ENCODE peak calls at places on chromosomes 3 and 15, in five cellular contexts. One of them, this sample, is unnamed.

GRCh38 chr3:21839181-21839580 is 88.2 kb upstream of the ZNF385D start:
- DNase-seq in endothelial cell of umbilical vein: no peak
- DNase-seq in body of pancreas: no peak
- DNase-seq in suprapubic skin: no peak
- DNase-seq in heart left ventricle: no peak
- DNase-seq in this sample: no peak

GRCh38 chr3:159605776-159606175 is 382.9 kb upstream of the IL12A start:
- DNase-seq in suprapubic skin: no peak
- DNase-seq in body of pancreas: no peak
- DNase-seq in endothelial cell of umbilical vein: no peak
- DNase-seq in heart left ventricle: no peak
- DNase-seq in this sample: no peak

GRCh38 chr3:115553796-115554495 is 69.4 kb upstream of the GAP43 start:
- DNase-seq in heart left ventricle: no peak
- DNase-seq in body of pancreas: no peak
- DNase-seq in suprapubic skin: no peak
- DNase-seq in endothelial cell of umbilical vein: no peak
- DNase-seq in this sample: no peak

GRCh38 chr3:143266936-143267335 is 147.4 kb downstream of the CHST2 start:
- DNase-seq in suprapubic skin: no peak
- DNase-seq in body of pancreas: no peak
- DNase-seq in endothelial cell of umbilical vein: peak; percentile 17
- DNase-seq in heart left ventricle: no peak
- DNase-seq in this sample: no peak

GRCh38 chr3:23455084-23455483 is 252.0 kb downstream of the UBE2E2 start:
- DNase-seq in body of pancreas: no peak
- DNase-seq in suprapubic skin: no peak
- DNase-seq in endothelial cell of umbilical vein: no peak
- DNase-seq in heart left ventricle: no peak
- DNase-seq in this sample: no peak

GRCh38 chr3:85801955-85802354 is 843.2 kb downstream of the CADM2 start:
- DNase-seq in suprapubic skin: no peak
- DNase-seq in endothelial cell of umbilical vein: peak; percentile 4
- DNase-seq in body of pancreas: no peak
- DNase-seq in heart left ventricle: no peak
- DNase-seq in this sample: no peak

GRCh38 chr15:94582368-94582767 is 351.0 kb downstream of the MCTP2 start:
- DNase-seq in suprapubic skin: no peak
- DNase-seq in body of pancreas: no peak
- DNase-seq in heart left ventricle: no peak
- DNase-seq in endothelial cell of umbilical vein: peak; percentile 85
- DNase-seq in this sample: peak; percentile 14

GRCh38 chr3:131582438-131582837 is 79.7 kb upstream of the MRPL3 start:
- DNase-seq in endothelial cell of umbilical vein: no peak
- DNase-seq in heart left ventricle: no peak
- DNase-seq in suprapubic skin: no peak
- DNase-seq in body of pancreas: no peak
- DNase-seq in this sample: no peak

GRCh38 chr15:45456212-45457106 is 66.1 kb downstream of the SLC30A4 start:
- DNase-seq in suprapubic skin: peak; percentile 82
- DNase-seq in heart left ventricle: no peak
- DNase-seq in body of pancreas: peak; percentile 26
- DNase-seq in endothelial cell of umbilical vein: peak; percentile 81
- DNase-seq in this sample: peak; percentile 90

GRCh38 chr15:37038036-37038715 is 62.2 kb downstream of the MEIS2 start:
- DNase-seq in suprapubic skin: no peak
- DNase-seq in body of pancreas: no peak
- DNase-seq in endothelial cell of umbilical vein: no peak
- DNase-seq in heart left ventricle: no peak
- DNase-seq in this sample: no peak

GRCh38 chr3:79040701-79041100 is 727.1 kb downstream of the ROBO1 start:
- DNase-seq in body of pancreas: no peak
- DNase-seq in suprapubic skin: no peak
- DNase-seq in heart left ventricle: no peak
- DNase-seq in endothelial cell of umbilical vein: no peak
- DNase-seq in this sample: no peak

GRCh38 chr3:44402548-44402947 is 64.0 kb downstream of the TCAIM start:
- DNase-seq in suprapubic skin: no peak
- DNase-seq in endothelial cell of umbilical vein: no peak
- DNase-seq in body of pancreas: no peak
- DNase-seq in heart left ventricle: no peak
- DNase-seq in this sample: no peak

GRCh38 chr3:71725279-71725991 is at the start of gene EIF4E3:
- DNase-seq in suprapubic skin: peak; percentile 71
- DNase-seq in endothelial cell of umbilical vein: no peak
- DNase-seq in heart left ventricle: peak; percentile 53
- DNase-seq in body of pancreas: peak; percentile 40
- DNase-seq in this sample: no peak

GRCh38 chr15:66752078-66752477 is 50.0 kb downstream of the SMAD6 start:
- DNase-seq in body of pancreas: no peak
- DNase-seq in suprapubic skin: no peak
- DNase-seq in heart left ventricle: no peak
- DNase-seq in endothelial cell of umbilical vein: no peak
- DNase-seq in this sample: no peak

GRCh38 chr15:77543159-77543882 is 89.4 kb downstream of the LINGO1 start:
- DNase-seq in suprapubic skin: peak; percentile 89
- DNase-seq in heart left ventricle: peak; percentile 94
- DNase-seq in endothelial cell of umbilical vein: peak; percentile 80
- DNase-seq in body of pancreas: peak; percentile 91
- DNase-seq in this sample: peak; percentile 81

GRCh38 chr3:101926594-101927105 is 77.3 kb downstream of the NFKBIZ start:
- DNase-seq in endothelial cell of umbilical vein: peak; percentile 74
- DNase-seq in suprapubic skin: no peak
- DNase-seq in body of pancreas: no peak
- DNase-seq in heart left ventricle: no peak
- DNase-seq in this sample: no peak

GRCh38 chr15:81061490-81062235 is 60.9 kb downstream of the TLNRD1 start:
- DNase-seq in heart left ventricle: no peak
- DNase-seq in body of pancreas: no peak
- DNase-seq in suprapubic skin: no peak
- DNase-seq in endothelial cell of umbilical vein: no peak
- DNase-seq in this sample: no peak

GRCh38 chr15:41917767-41918430 is 24.0 kb upstream of the SPTBN5 start:
- DNase-seq in body of pancreas: peak; percentile 69
- DNase-seq in suprapubic skin: no peak
- DNase-seq in endothelial cell of umbilical vein: peak; percentile 71
- DNase-seq in heart left ventricle: peak; percentile 68
- DNase-seq in this sample: peak; percentile 71

GRCh38 chr15:88603885-88604284 is 17.3 kb upstream of the AEN start:
- DNase-seq in suprapubic skin: no peak
- DNase-seq in body of pancreas: no peak
- DNase-seq in heart left ventricle: no peak
- DNase-seq in endothelial cell of umbilical vein: no peak
- DNase-seq in this sample: no peak

GRCh38 chr15:67832965-67833503 is 6.8 kb downstream of the RNU6-1 start:
- DNase-seq in body of pancreas: no peak
- DNase-seq in endothelial cell of umbilical vein: no peak
- DNase-seq in suprapubic skin: no peak
- DNase-seq in heart left ventricle: no peak
- DNase-seq in this sample: no peak

DNA sequence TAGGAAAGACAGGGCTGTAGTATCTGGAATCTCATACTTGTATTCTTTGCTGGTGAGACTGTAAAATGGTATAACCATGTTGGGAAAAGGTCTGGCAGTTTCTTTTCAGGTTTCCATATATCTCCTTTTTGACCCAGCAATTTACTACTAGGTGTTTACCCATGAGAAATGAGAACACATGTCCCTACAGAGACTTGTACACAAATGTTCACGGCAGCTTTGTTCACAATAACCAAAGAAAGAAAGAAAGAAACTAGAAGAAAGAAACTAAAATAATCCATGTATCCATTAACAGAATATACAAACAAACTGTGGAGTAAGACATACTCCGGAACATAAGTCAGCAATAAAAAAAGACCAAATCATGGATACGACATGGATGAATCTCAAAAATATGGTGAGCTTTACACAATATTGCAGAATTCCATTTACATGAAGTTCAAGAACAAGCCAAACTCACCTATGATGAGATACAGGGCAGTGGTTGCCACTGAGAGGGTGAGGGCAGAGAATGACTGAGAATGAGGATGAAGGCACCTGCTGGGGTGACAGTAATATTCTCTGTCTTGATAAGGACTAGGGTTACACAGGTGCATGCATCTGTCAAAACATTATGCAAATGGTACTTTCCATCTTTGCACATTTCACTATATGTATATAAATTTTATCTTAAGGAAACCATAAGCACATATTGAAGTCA is 2.7 kb downstream of the RFTN1 start:
- DNase-seq in body of pancreas: no peak
- DNase-seq in suprapubic skin: no peak
- DNase-seq in heart left ventricle: no peak
- DNase-seq in endothelial cell of umbilical vein: no peak
- DNase-seq in this sample: no peak
- TF ChIP-seq POLR2A in body of pancreas: no peak
- TF ChIP-seq POLR2A in suprapubic skin: no peak
- TF ChIP-seq POLR2A in heart left ventricle: no peak
- TF ChIP-seq POLR2A in endothelial cell of umbilical vein: no peak
- TF ChIP-seq POLR2A in this sample: no peak

DNA sequence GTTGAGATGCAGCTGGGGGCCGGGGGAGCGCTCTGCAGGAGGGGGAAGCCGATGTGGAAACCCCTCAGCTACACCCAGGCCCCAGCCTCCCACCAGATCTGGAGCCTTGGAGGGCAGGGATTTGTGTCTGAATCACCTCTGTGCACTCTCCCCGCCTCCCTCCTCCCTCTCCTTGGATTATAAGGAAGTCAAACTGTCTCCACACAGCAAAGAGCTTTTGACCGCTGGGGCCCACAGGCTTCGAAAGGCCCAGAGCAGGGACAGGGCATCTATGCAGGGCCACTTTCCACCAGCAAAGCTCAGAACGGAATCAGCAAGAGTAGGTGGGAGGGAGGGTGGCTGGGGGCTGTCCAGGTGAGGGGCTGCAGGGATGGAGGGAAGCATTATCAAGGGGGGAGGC is 68.9 kb downstream of the IQSEC1 start:
- DNase-seq in suprapubic skin: peak; percentile 64
- DNase-seq in body of pancreas: no peak
- DNase-seq in heart left ventricle: no peak
- DNase-seq in endothelial cell of umbilical vein: no peak
- DNase-seq in this sample: no peak
- H3K4me1 ChIP-seq in suprapubic skin: peaks cover 19% of the 10 kb centered on the region
- H3K4me1 ChIP-seq in body of pancreas: no peaks in the 10 kb centered on the region
- H3K4me1 ChIP-seq in heart left ventricle: no peaks in the 10 kb centered on the region
- H3K4me1 ChIP-seq in endothelial cell of umbilical vein: peaks cover 6% of the 10 kb centered on the region
- H3K4me1 ChIP-seq in this sample: peaks cover 56% of the 10 kb centered on the region

GRCh38 chr3:4418156-4418555 is 48.9 kb downstream of the SUMF1 start:
- DNase-seq in heart left ventricle: peak; percentile 37
- DNase-seq in suprapubic skin: no peak
- DNase-seq in endothelial cell of umbilical vein: no peak
- DNase-seq in body of pancreas: no peak
- DNase-seq in this sample: no peak
- H3K27ac ChIP-seq in heart left ventricle: peak overlapping the region; percentile 12
- H3K27ac ChIP-seq in suprapubic skin: peak overlapping the region; percentile 3
- H3K27ac ChIP-seq in endothelial cell of umbilical vein: no peak overlapping the region
- H3K27ac ChIP-seq in body of pancreas: no peak overlapping the region
- H3K27ac ChIP-seq in this sample: no peak overlapping the region

GRCh38 chr3:197486861-197487260 is 68.9 kb downstream of the BDH1 start:
- DNase-seq in suprapubic skin: no peak
- DNase-seq in endothelial cell of umbilical vein: no peak
- DNase-seq in body of pancreas: no peak
- DNase-seq in heart left ventricle: no peak
- DNase-seq in this sample: no peak

GRCh38 chr3:197490659-197491058 is 65.1 kb downstream of the BDH1 start:
- DNase-seq in endothelial cell of umbilical vein: no peak
- DNase-seq in body of pancreas: no peak
- DNase-seq in heart left ventricle: no peak
- DNase-seq in suprapubic skin: no peak
- DNase-seq in this sample: no peak

GRCh38 chr3:197490098-197490497 is 65.7 kb downstream of the BDH1 start:
- DNase-seq in body of pancreas: no peak
- DNase-seq in endothelial cell of umbilical vein: peak; percentile 70
- DNase-seq in heart left ventricle: no peak
- DNase-seq in suprapubic skin: no peak
- DNase-seq in this sample: no peak

GRCh38 chr3:197485143-197485542 is 70.6 kb downstream of the BDH1 start:
- DNase-seq in endothelial cell of umbilical vein: no peak
- DNase-seq in body of pancreas: no peak
- DNase-seq in suprapubic skin: no peak
- DNase-seq in heart left ventricle: no peak
- DNase-seq in this sample: no peak

DNA sequence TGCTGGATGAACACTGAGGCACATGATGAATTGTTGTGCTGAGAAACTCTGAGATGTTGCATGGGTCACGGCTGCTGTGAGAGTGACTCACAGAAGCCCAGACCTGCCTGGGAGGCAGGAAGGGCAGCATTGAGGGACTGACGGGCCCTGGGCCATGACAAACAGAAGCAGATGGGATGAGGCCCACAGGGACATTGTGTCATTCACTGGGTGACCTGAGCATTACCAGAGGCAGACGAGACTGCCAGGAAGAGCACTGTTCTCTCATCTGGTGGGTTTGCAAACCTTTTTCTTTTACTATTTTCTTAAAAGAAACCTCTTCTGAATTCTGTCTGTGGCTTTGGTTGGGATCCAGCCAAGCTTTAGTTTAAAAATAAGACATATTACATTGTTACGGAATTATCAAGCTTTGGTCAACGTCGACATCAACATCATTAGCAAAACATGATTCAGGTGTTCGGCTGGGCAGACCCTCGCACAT is 67.8 kb downstream of the BDH1 start:
- DNase-seq in body of pancreas: no peak
- DNase-seq in heart left ventricle: peak; percentile 78
- DNase-seq in endothelial cell of umbilical vein: peak; percentile 98
- DNase-seq in suprapubic skin: no peak
- DNase-seq in this sample: peak; percentile 87
- TF ChIP-seq POLR2A in body of pancreas: no peak
- TF ChIP-seq POLR2A in heart left ventricle: peak; percentile 13
- TF ChIP-seq POLR2A in endothelial cell of umbilical vein: no peak
- TF ChIP-seq POLR2A in suprapubic skin: no peak
- TF ChIP-seq POLR2A in this sample: no peak